ENCODE peak calls at places on chromosomes 5 and 9, in five cellular contexts. D, N, J, G and Y are unnamed samples. For H3K4me1, the result is how much of the 10 kb centered on the place peaks cover.

GRCh38 chr9:104991144-104991953 is 63.4 kb upstream of the ABCA1 start:
- DNase-seq in J (peak), G (peak), D (peak), N (peak), Y (peak)

GRCh38 chr9:137550958-137551655 is 572 bp upstream of the MRPL41 start:
- DNase-seq in N (peak), J (no peak), G (no peak), D (peak), Y (no peak)

GRCh38 chr5:142512680-142513042 is 173.2 kb downstream of the FGF1 start:
- DNase-seq in D (no peak), G (no peak), J (peak), N (no peak), Y (no peak)

GRCh38 chr5:30849801-30850370 is 343.6 kb upstream of the CDH6 start:
- DNase-seq in G (no peak), J (no peak), D (no peak), N (no peak), Y (no peak)

GRCh38 chr9:20205821-20206220 is 416.5 kb downstream of the MLLT3 start:
- DNase-seq in J (no peak), G (no peak), D (no peak), N (no peak), Y (no peak)

GRCh38 chr5:36575367-36575781 is 31.0 kb upstream of the SLC1A3 start:
- DNase-seq in G (no peak), D (no peak), J (no peak), N (no peak), Y (no peak)

GRCh38 chr9:37944671-37945481 is 40.9 kb upstream of the SLC25A51 start:
- DNase-seq in G (no peak), J (no peak), D (no peak), N (no peak), Y (no peak)

GRCh38 chr5:107469485-107469884 is 201.3 kb downstream of the EFNA5 start:
- DNase-seq in N (no peak), D (no peak), J (no peak), G (no peak), Y (no peak)

GRCh38 chr9:37329576-37329975 is 92.9 kb upstream of the GRHPR start:
- DNase-seq in D (no peak), N (no peak), J (no peak), G (no peak), Y (no peak)

GRCh38 chr5:55668356-55668755 is 43.8 kb downstream of the SLC38A9 start:
- DNase-seq in G (no peak), J (no peak), N (no peak), D (no peak), Y (no peak)

GRCh38 chr5:24110019-24110615 is 534.7 kb downstream of the CDH10 start:
- DNase-seq in J (no peak), D (no peak), N (no peak), G (no peak), Y (no peak)

GRCh38 chr5:25107878-25108277 is 463.1 kb upstream of the CDH10 start:
- DNase-seq in D (no peak), N (no peak), J (no peak), G (no peak), Y (no peak)

GRCh38 chr5:9715891-9716335 is 85.8 kb upstream of the TAS2R1 start:
- DNase-seq in J (no peak), N (no peak), G (no peak), D (no peak), Y (no peak)

GRCh38 chr5:180007582-180007981 is 64.0 kb downstream of the RNF130 start:
- DNase-seq in N (no peak), J (no peak), G (no peak), D (no peak), Y (no peak)
- TF ChIP-seq POLR2A in N (no peak), J (no peak), G (no peak), D (no peak), Y (no peak)

DNA sequence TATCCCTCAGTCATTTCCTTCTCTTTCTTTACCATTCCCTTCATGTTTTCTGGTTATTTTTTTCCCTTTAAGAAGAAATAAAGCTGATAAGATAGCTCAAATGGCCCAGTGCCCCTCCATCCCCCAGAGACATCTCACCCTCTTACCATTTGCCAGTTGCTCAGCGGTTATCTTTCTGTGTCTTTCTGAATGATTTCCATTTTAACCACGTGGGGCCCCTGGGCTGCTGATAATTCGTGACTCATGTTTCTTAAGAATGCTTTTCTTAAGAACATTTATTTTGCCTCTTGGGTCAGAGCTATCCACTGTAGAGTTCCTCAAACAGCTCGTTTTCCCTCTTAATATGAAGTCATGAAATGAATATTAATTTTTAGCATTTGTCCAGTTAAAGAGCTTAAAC is 147.8 kb downstream of the MAST4 start:
- DNase-seq in J (no peak), D (no peak), G (peak), N (no peak), Y (no peak)
- H3K4me1 ChIP-seq in J (under half), D (under half), G (under half), N (under half), Y (under half)

GRCh38 chr5:59264013-59264412 is 629.5 kb downstream of the PDE4D start:
- DNase-seq in G (no peak), N (no peak), J (no peak), D (no peak), Y (no peak)
- TF ChIP-seq CTCF in G (no peak), N (no peak), J (no peak), D (no peak), Y (no peak)

GRCh38 chr5:417301-417700 is 25.7 kb upstream of the EXOC3 start:
- DNase-seq in G (no peak), N (no peak), J (no peak), D (no peak), Y (no peak)

GRCh38 chr5:418681-419121 is 24.3 kb upstream of the EXOC3 start:
- DNase-seq in J (no peak), G (no peak), N (peak), D (no peak), Y (no peak)

GRCh38 chr5:416636-416960 is 26.4 kb upstream of the EXOC3 start:
- DNase-seq in G (no peak), J (no peak), D (no peak), N (no peak), Y (peak)

GRCh38 chr5:417765-418559 is 25.0 kb upstream of the EXOC3 start:
- DNase-seq in D (no peak), G (no peak), N (no peak), J (no peak), Y (no peak)

GRCh38 chr5:415928-416635 is 26.9 kb upstream of the EXOC3 start:
- DNase-seq in D (no peak), G (no peak), N (peak), J (no peak), Y (no peak)
- TF ChIP-seq POLR2A in D (no peak), G (no peak), N (no peak), J (no peak), Y (no peak)

GRCh38 chr9:78003730-78004129 is 27.9 kb downstream of the GNAQ start:
- DNase-seq in N (no peak), D (no peak), J (no peak), G (no peak), Y (no peak)
- H3K4me1 ChIP-seq in N (under half), D (under half), J (under half), G (under half), Y (under half)

DNA sequence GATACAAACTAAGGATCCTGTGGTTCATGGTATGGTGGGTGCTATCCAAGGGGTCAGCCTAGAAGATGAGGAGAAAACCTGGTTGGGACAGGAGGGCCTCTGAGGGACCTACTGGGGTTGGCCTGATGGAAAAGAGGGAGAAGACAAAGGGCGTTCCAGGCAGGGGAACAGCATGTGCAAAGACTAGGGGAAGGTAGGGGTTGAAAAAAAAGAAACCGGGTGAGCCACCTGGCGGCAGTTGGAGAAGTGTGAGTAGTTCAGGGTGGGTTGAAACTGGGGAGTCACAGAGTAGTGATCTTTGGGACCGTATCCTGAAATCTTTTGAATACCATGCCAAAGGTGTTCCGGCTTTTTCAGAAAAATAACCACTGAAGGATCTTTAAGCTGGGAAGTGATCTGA is 8.7 kb upstream of the GABRP start:
- DNase-seq in G (no peak), D (no peak), N (no peak), J (no peak), Y (no peak)
- TF ChIP-seq CTCF in G (no peak), D (no peak), N (no peak), J (no peak), Y (no peak)

GRCh38 chr9:103707181-103707580 is 386.9 kb upstream of the SMC2 start:
- DNase-seq in D (no peak), J (no peak), G (no peak), N (no peak), Y (no peak)
- TF ChIP-seq POLR2A in D (no peak), J (no peak), G (no peak), N (no peak), Y (no peak)

DNA sequence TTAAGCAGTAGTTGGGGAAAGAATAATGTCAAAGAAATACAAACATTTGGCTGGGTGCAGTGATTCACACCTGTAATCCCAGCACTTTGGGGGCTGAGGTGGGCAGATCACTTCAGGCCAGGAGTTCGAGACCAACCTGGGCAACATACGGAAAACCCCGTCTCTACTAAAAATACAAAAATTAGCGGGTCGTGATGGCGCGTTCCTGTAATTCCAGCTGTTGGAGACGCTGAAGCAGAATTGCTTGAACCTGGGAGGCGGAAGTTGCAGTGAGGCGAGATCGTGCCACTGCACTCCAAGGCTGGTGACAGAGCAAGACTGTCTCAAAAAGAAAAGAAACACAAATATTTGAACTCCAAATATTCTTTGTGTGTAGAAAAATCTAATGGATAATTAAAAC is 4.7 kb downstream of the MATR3 start:
- DNase-seq in D (no peak), J (no peak), G (no peak), N (no peak), Y (no peak)
- H3K4me1 ChIP-seq in D (half or more), J (under half), G (under half), N (half or more), Y (half or more)

GRCh38 chr9:127283917-127284316 is 19.3 kb downstream of the GARNL3 start:
- DNase-seq in N (no peak), D (peak), J (peak), G (peak), Y (no peak)
- TF ChIP-seq CTCF in N (no peak), D (no peak), J (peak), G (no peak), Y (peak)

DNA sequence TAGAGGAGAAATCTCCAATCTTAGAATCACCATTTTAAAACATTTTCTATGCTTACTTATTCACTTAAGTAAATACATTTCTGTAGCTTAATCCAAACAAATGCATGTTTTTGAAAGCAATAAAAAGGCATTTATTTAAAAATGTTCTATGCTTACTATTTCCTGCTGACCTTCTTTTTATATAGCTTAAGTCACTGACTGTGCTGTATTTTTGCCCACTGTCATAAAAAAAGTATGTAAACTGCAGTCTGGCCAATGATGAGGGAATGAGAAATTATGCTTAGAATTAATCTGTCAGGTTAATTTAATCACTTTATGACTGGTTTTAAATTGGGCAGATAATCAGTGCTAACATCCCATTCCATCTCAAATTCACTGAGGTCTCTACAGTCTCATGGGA is 20.1 kb downstream of the NUDT12 start:
- DNase-seq in N (no peak), G (no peak), J (no peak), D (no peak), Y (no peak)
- TF ChIP-seq POLR2A in N (no peak), G (no peak), J (no peak), D (no peak), Y (no peak)